ENCODE peak calls at places on chromosome 7, in five cellular contexts. V is EL, F is GM20000, S is right cardiac atrium, N is neural crest cell. D is an unnamed sample.

GRCh38 chr7:50681451-50682045 is 101.1 kb downstream of the GRB10 start:
- DNase-seq in V (no peak), S (no peak), N (no peak), F (no peak), D (no peak)

GRCh38 chr7:77629797-77630196 is 66.5 kb upstream of the RSBN1L start:
- DNase-seq in N (no peak), V (no peak), F (no peak), S (no peak), D (no peak)

GRCh38 chr7:77904252-77904651 is 105.7 kb downstream of the PHTF2 start:
- DNase-seq in N (no peak), S (no peak), F (no peak), V (peak), D (no peak)

GRCh38 chr7:114703677-114704076 is 218.2 kb upstream of the MDFIC start:
- DNase-seq in N (no peak), S (no peak), V (peak), F (no peak), D (no peak)

GRCh38 chr7:157397751-157398691 is 61.2 kb downstream of the DNAJB6 start:
- DNase-seq in S (peak), F (no peak), N (peak), V (peak), D (peak)

GRCh38 chr7:99137418-99138180 is 6.3 kb downstream of the SMURF1 start:
- DNase-seq in N (peak), V (peak), F (no peak), S (no peak), D (no peak)

GRCh38 chr7:100208911-100209408 is 10.8 kb upstream of the PVRIG start:
- DNase-seq in V (no peak), F (peak), S (peak), N (no peak), D (no peak)

GRCh38 chr7:47379629-47380324 is 202.1 kb downstream of the TNS3 start:
- DNase-seq in F (no peak), V (peak), S (peak), N (peak), D (no peak)

GRCh38 chr7:105010538-105011523 is 3.2 kb upstream of the KMT2E start:
- DNase-seq in V (peak), S (no peak), N (no peak), F (no peak), D (no peak)

GRCh38 chr7:120862987-120863386 is 5.0 kb upstream of the TSPAN12 start:
- DNase-seq in F (no peak), V (no peak), S (no peak), N (no peak), D (no peak)

GRCh38 chr7:141974831-141975230 is 1.3 kb upstream of the TAS2R38 start:
- DNase-seq in S (no peak), V (no peak), N (no peak), F (no peak), D (no peak)

D was measured in AG09319.